ENCODE peak calls at places on chromosomes 1 and 21, in four cellular contexts. O is heart left ventricle, Y is IMR-90, S is tibial artery. P is an unnamed sample.

GRCh38 chr1:195717651-195718050 is 890.6 kb downstream of the KCNT2 start:
- DNase-seq in S (no peak), Y (peak; percentile 61), O (no peak), P (no peak)

GRCh38 chr1:160168016-160168415 is 16.6 kb downstream of the ATP1A4 start:
- DNase-seq in O (no peak), S (no peak), Y (no peak), P (peak; percentile 13)

GRCh38 chr21:30733026-30733425 is 14.0 kb downstream of the KRTAP21-2 start:
- DNase-seq in S (no peak), O (no peak), Y (no peak), P (no peak)

GRCh38 chr1:174161813-174162212 is 2.5 kb downstream of the RABGAP1L start:
- DNase-seq in S (no peak), O (no peak), Y (no peak), P (no peak)

GRCh38 chr1:215517441-215517891 is 49.6 kb upstream of the KCTD3 start:
- DNase-seq in S (no peak), O (no peak), Y (peak; percentile 91), P (no peak)

GRCh38 chr1:184624626-184625025 is 130.0 kb downstream of the EDEM3 start:
- DNase-seq in S (no peak), Y (peak; percentile 29), O (no peak), P (no peak)

GRCh38 chr21:18499761-18500376 is 96.3 kb upstream of the TMPRSS15 start:
- DNase-seq in Y (peak; percentile 13), S (no peak), O (no peak), P (peak; percentile 32)

GRCh38 chr1:201254625-201255469 is 28.5 kb upstream of the PKP1 start:
- DNase-seq in O (no peak), Y (no peak), S (no peak), P (peak; percentile 40)

GRCh38 chr1:25763493-25763892 is 36.5 kb upstream of the SELENON start:
- DNase-seq in Y (no peak), O (no peak), S (no peak), P (no peak)

GRCh38 chr21:26624983-26625519 is 52.0 kb upstream of the CYYR1 start:
- DNase-seq in S (no peak), Y (no peak), O (no peak), P (no peak)

GRCh38 chr1:63322944-63323865 is 838 bp downstream of the FOXD3 start:
- DNase-seq in S (no peak), O (no peak), Y (no peak), P (peak; percentile 57)

GRCh38 chr21:25862596-25862995 is 127.8 kb downstream of the GABPA start:
- DNase-seq in O (no peak), S (no peak), Y (peak; percentile 39), P (peak; percentile 22)

GRCh38 chr1:30720271-30721223 is 2.8 kb downstream of the MATN1 start:
- DNase-seq in Y (no peak), S (no peak), O (no peak), P (no peak)

GRCh38 chr1:38929476-38929875 is 12.2 kb downstream of the RHBDL2 start:
- DNase-seq in O (no peak), S (no peak), Y (no peak), P (no peak)

GRCh38 chr1:14677291-14677690 is 78.8 kb downstream of the KAZN start:
- DNase-seq in Y (no peak), O (no peak), S (no peak), P (no peak)

GRCh38 chr1:93255222-93256079 is 74.9 kb downstream of the CCDC18 start:
- DNase-seq in Y (peak; percentile 92), S (no peak), O (no peak), P (no peak)

GRCh38 chr1:189657131-189657530 is 820.5 kb downstream of the BRINP3 start:
- DNase-seq in Y (no peak), S (no peak), O (no peak), P (no peak)

GRCh38 chr1:107750364-107750959 is 214.5 kb downstream of the VAV3 start:
- DNase-seq in O (no peak), S (no peak), Y (peak; percentile 43), P (peak; percentile 80)

GRCh38 chr1:211133393-211133840 is 531 bp downstream of the KCNH1 start:
- DNase-seq in O (no peak), Y (no peak), S (no peak), P (no peak)

DNA sequence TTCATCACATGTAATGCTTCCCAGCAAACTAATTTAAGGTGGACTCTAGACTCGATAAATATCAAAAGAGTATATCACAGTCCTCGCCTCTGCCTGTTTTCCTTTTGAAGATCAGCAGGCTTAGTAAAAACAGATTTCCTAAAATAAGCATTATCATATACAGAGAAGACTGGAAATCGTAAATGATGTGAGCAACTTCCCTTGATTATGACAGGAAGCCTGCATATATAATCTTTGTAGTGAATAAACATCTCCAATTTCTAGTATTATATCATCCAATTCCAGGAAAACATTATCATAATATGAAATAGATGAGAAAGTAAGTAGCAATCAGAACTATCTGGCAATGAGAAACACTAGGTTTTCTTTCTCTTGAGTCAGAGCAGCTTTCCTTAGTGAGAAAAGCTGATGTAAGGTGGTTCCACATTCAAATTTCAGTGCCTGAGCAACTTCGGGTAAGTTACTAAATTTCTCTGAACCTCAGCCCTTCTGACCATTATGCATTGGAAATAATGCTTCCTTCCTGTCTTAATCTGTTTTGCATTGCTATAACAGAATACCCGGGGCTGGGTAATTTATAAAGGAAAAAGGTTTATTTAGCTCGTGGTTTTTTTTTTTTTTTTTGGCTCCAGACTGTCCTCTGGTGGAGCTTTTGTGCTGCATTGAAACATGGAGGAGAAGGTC is 12.6 kb upstream of the POU2F1 start:
- DNase-seq in S (no peak), O (no peak), Y (no peak), P (no peak)
- H3K4me3 ChIP-seq in S (no peak overlapping the region), O (no peak overlapping the region), Y (no peak overlapping the region), P (no peak overlapping the region)

GRCh38 chr1:206554201-206554600 is 46.9 kb downstream of the RASSF5 start:
- DNase-seq in S (no peak), O (no peak), Y (no peak), P (no peak)

GRCh38 chr1:206556748-206557635 is 49.7 kb downstream of the RASSF5 start:
- DNase-seq in O (peak; percentile 82), S (peak; percentile 86), Y (peak; percentile 38), P (peak; percentile 60)

GRCh38 chr1:206556047-206556747 is 48.9 kb downstream of the RASSF5 start:
- DNase-seq in O (no peak), Y (no peak), S (no peak), P (no peak)

GRCh38 chr1:206554833-206555472 is 47.6 kb downstream of the RASSF5 start:
- DNase-seq in Y (no peak), S (no peak), O (no peak), P (no peak)

GRCh38 chr1:206555473-206555935 is 48.2 kb downstream of the RASSF5 start:
- DNase-seq in Y (no peak), O (peak; percentile 70), S (no peak), P (no peak)
- H3K27ac ChIP-seq in Y (no peak overlapping the region), O (peak overlapping the region; percentile 76), S (peak overlapping the region; percentile 19), P (no peak overlapping the region)

DNA sequence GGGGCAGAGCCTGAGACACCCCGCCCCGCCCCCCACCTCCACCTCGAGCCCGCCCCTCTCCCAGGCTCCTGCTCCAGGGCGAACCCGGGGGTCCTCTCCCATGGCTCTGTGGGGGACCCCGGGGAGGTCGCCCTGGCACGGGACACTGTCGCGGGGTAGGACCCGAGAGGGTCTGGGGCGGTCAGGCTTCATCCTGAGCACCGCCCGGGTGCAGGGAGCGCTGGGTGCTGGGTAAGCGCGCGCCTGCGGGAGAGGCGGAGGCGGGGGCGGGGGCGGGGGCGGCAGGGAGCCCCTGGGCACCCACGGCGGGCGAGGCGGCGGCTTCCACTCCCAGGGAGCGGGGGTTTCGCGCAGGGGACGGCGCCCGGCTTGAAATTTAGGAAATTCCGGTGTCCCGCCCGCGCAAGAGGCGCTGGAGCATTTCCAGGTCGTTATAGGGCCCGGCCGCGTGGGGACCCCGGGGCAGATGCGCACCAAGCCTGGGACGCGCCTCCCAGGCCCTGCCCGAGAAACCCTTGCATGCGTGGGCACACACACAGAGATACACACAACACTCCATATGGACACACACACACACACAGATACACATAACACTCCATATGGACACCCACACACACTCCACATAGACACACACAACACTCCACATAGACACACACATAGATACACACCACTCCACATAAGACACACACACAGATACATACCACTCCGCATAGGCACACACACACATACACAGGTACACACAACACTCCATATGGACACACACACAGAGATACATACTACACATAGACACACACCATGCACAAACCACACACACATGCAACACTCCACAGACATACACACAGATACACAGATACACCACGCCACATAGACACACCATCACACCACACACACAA is 48.7 kb upstream of the SLC19A1 start:
- DNase-seq in Y (no peak), O (peak; percentile 40), S (peak; percentile 62), P (no peak)
- H3K4me3 ChIP-seq in Y (peak overlapping the region; percentile 42), O (peak overlapping the region; percentile 49), S (peak overlapping the region; percentile 46), P (peak overlapping the region; percentile 26)

GRCh38 chr1:234676103-234676594 is 66.2 kb upstream of the IRF2BP2 start:
- DNase-seq in S (peak; percentile 86), O (peak; percentile 89), Y (peak; percentile 74), P (peak; percentile 78)
- H3K27ac ChIP-seq in S (peak overlapping the region; percentile 54), O (peak overlapping the region; percentile 72), Y (peak overlapping the region; percentile 12), P (no peak overlapping the region)

GRCh38 chr1:151056149-151056548 is 3.3 kb downstream of the CDC42SE1 start:
- DNase-seq in S (no peak), O (no peak), Y (no peak), P (peak; percentile 47)
- H3K4me3 ChIP-seq in S (no peak overlapping the region), O (peak overlapping the region; percentile 96), Y (no peak overlapping the region), P (peak overlapping the region; percentile 14)

GRCh38 chr1:112701227-112702066 is 5.5 kb downstream of the RHOC start:
- DNase-seq in S (no peak), Y (no peak), O (no peak), P (no peak)

GRCh38 chr1:112697781-112698201 is 9.1 kb downstream of the RHOC start:
- DNase-seq in O (no peak), Y (no peak), S (no peak), P (peak; percentile 53)

GRCh38 chr1:112700290-112701226 is 6.4 kb downstream of the RHOC start:
- DNase-seq in Y (peak; percentile 95), S (peak; percentile 98), O (peak; percentile 98), P (peak; percentile 89)

GRCh38 chr1:112698366-112699310 is 8.3 kb downstream of the RHOC start:
- DNase-seq in Y (no peak), S (no peak), O (no peak), P (peak; percentile 98)

DNA sequence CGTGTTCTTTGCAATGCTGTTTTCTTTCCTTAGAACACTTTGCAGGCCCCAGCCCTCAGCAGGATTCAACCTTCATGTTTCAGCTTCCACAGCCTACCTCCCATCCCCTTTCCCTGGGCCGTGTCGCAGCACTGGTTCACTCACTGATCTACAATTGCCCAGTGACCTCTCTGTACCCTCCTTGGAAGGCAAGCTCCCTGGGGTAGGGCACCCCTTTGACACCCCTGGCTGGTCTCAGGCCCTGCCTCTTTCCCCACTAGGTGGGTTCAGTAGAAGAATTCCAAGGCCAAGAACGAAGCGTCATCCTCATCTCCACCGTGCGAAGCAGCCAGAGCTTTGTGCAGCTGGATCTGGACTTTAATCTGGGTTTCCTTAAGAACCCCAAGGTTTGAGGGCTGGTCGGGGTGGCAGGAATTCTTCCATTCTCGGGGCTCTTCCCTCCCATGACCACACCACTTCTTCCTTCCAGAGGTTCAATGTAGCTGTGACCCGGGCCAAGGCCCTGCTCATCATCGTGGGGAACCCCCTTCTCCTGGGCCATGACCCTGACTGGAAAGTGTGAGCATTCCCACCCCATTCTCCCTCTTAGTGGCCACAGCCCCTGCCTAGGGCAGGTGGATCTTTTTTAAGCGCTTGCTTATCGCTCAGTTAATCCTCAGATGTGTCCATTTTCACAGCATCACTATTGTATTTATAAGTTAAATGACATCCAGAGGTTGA is 7.3 kb downstream of the RHOC start:
- DNase-seq in O (no peak), Y (no peak), S (no peak), P (peak; percentile 65)
- H3K27ac ChIP-seq in O (peak overlapping the region; percentile 99), Y (peak overlapping the region; percentile 81), S (peak overlapping the region; percentile 99), P (peak overlapping the region; percentile 69)

P was measured in small intestine.